ENCODE peak calls at places on chromosomes 11 and 22, in four cellular contexts. P is GM12878, J is WTC11, M is HepG2. A is an unnamed sample.
A peak's percentile ranks its signal among the peaks of the same experiment; 100 is the strongest.

GRCh38 chr11:48093323-48093722 is 113.0 kb downstream of the PTPRJ start:
- DNase-seq in J (no peak), P (no peak), M (no peak), A (no peak)

GRCh38 chr11:15737326-15737725 is 619.0 kb downstream of the SOX6 start:
- DNase-seq in J (no peak), P (no peak), M (no peak), A (no peak)

GRCh38 chr11:46485852-46486443 is 94.4 kb upstream of the CHRM4 start:
- DNase-seq in J (no peak), P (no peak), M (no peak), A (no peak)

GRCh38 chr11:14454861-14455632 is 44.6 kb downstream of the COPB1 start:
- DNase-seq in M (peak; percentile 9), P (no peak), J (no peak), A (peak; percentile 17)

GRCh38 chr22:24595863-24596262 is 3.0 kb upstream of the LRRC75B start:
- DNase-seq in M (no peak), P (no peak), J (no peak), A (no peak)

GRCh38 chr11:48007677-48008076 is 27.3 kb downstream of the PTPRJ start:
- DNase-seq in P (no peak), M (no peak), J (no peak), A (no peak)

GRCh38 chr11:43680521-43681505 is at the start of gene HSD17B12:
- DNase-seq in M (peak; percentile 98), J (peak; percentile 100), P (peak; percentile 97), A (peak; percentile 68)

GRCh38 chr22:36081023-36081431 is 52.4 kb upstream of the RBFOX2 start:
- DNase-seq in M (no peak), J (no peak), P (no peak), A (no peak)

GRCh38 chr22:17087176-17088131 is 2.7 kb downstream of the IL17RA start:
- DNase-seq in J (no peak), P (peak; percentile 55), M (no peak), A (no peak)

GRCh38 chr11:68973219-68973618 is 7.6 kb downstream of the MRGPRD start:
- DNase-seq in M (no peak), P (no peak), J (peak; percentile 0), A (no peak)

GRCh38 chr11:24714601-24715000 is 217.7 kb downstream of the LUZP2 start:
- DNase-seq in M (no peak), P (no peak), J (no peak), A (no peak)

GRCh38 chr11:129117595-129118350 is 74.4 kb downstream of the ARHGAP32 start:
- DNase-seq in M (peak; percentile 64), J (peak; percentile 19), P (no peak), A (peak; percentile 22)

GRCh38 chr22:48968201-48968959 is 859.3 kb downstream of the BRD1 start:
- DNase-seq in J (peak; percentile 75), P (no peak), M (peak; percentile 23), A (no peak)

GRCh38 chr11:83306385-83307080 is 20.4 kb upstream of the CCDC90B start:
- DNase-seq in P (no peak), J (no peak), M (no peak), A (no peak)

GRCh38 chr11:66467756-66468155 is 1.1 kb downstream of the PELI3 start:
- DNase-seq in P (no peak), M (no peak), J (no peak), A (no peak)

GRCh38 chr11:67675058-67675747 is 780 bp upstream of the ALDH3B2 start:
- DNase-seq in J (no peak), M (no peak), P (no peak), A (no peak)

GRCh38 chr22:48045369-48045768 is 1282.9 kb downstream of the TBC1D22A start:
- DNase-seq in P (peak; percentile 64), M (no peak), J (no peak), A (no peak)

GRCh38 chr11:103892603-103893002 is 143.8 kb upstream of the DDI1 start:
- DNase-seq in J (no peak), P (no peak), M (no peak), A (no peak)

GRCh38 chr22:39997939-39998726 is 3.4 kb downstream of the FAM83F start:
- DNase-seq in P (no peak), M (no peak), J (peak; percentile 64), A (no peak)

GRCh38 chr11:79973701-79974626 is 533.1 kb upstream of the TENM4 start:
- DNase-seq in J (no peak), M (no peak), P (no peak), A (no peak)

GRCh38 chr11:534592-535518 is 521 bp downstream of the HRAS start:
- DNase-seq in J (peak; percentile 28), M (no peak), P (no peak), A (peak; percentile 21)

GRCh38 chr11:129279326-129280026 is 87.4 kb upstream of the ARHGAP32 start:
- DNase-seq in P (no peak), M (peak; percentile 67), J (peak; percentile 72), A (no peak)

GRCh38 chr11:128900468-128900867 is 9.3 kb downstream of the KCNJ5 start:
- DNase-seq in P (no peak), M (no peak), J (no peak), A (no peak)

GRCh38 chr11:68498313-68498712 is 37.8 kb downstream of the PPP6R3 start:
- DNase-seq in J (no peak), M (no peak), P (no peak), A (no peak)

GRCh38 chr11:100892886-100893285 is 205.8 kb downstream of the ARHGAP42 start:
- DNase-seq in M (no peak), J (no peak), P (no peak), A (no peak)

GRCh38 chr22:23675502-23676415 is 15.1 kb upstream of the RGL4 start:
- DNase-seq in J (no peak), M (peak; percentile 69), P (no peak), A (no peak)

GRCh38 chr22:40739723-40740122 is 60.4 kb downstream of the MCHR1 start:
- DNase-seq in P (no peak), M (no peak), J (no peak), A (no peak)

GRCh38 chr11:72334651-72335050 is 90.7 kb upstream of the PHOX2A start:
- DNase-seq in J (no peak), M (no peak), P (no peak), A (no peak)

GRCh38 chr11:72333657-72334056 is 89.7 kb upstream of the PHOX2A start:
- DNase-seq in M (no peak), J (peak; percentile 69), P (no peak), A (peak; percentile 71)

GRCh38 chr11:72338266-72338665 is 94.3 kb upstream of the PHOX2A start:
- DNase-seq in M (no peak), P (no peak), J (no peak), A (no peak)

GRCh38 chr11:72338741-72339140 is 94.8 kb upstream of the PHOX2A start:
- DNase-seq in J (no peak), M (no peak), P (no peak), A (no peak)

DNA sequence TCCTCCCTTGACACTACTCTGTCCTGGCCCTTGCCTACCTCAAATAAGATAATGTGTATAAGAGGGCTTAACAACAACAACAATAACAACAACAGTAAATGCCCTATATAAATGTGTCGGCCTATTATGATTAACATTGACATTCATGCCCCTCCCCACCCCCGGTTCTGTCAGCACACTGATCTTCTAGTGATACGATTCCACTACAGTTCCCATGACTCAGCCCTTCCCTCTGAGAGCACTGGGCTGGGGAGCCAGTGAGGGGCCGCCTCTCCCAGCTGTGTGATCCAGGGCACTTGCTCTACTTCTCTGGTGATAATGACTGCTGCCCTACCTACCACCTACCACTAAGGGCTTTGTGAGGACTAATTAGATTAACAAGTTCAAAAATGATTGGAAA is 92.2 kb upstream of the PHOX2A start:
- DNase-seq in P (no peak), M (no peak), J (no peak), A (peak; percentile 78)
- TF ChIP-seq ATF2 in P (no peak), M (no peak), J (no peak), A (no peak)

DNA sequence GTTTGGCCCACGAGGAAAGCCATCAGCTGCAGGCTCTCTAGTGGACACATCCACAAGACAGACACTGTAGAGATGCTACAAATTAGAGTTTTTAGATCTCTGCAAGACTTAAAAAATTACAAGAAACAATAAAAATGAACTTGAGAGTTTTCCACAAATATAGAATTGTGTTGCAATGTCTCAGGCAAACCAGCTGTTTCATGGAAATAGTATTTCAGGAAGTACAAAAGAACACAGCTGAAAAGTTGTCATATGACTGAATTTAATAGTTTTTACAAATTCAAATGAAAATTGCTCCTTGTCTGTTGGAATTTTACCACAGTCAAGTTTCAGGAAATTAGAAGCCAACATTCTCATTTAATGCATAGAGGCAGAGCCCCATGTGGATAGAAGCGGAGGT is 184.5 kb upstream of the PITPNB start:
- DNase-seq in P (no peak), J (no peak), M (no peak), A (no peak)
- TF ChIP-seq CBFB in P (no peak), J (no peak), M (no peak), A (no peak)

GRCh38 chr22:46451741-46452140 is 85.7 kb downstream of the CELSR1 start:
- DNase-seq in M (no peak), J (no peak), P (no peak), A (no peak)
- TF ChIP-seq ATF2 in M (no peak), J (no peak), P (no peak), A (no peak)

DNA sequence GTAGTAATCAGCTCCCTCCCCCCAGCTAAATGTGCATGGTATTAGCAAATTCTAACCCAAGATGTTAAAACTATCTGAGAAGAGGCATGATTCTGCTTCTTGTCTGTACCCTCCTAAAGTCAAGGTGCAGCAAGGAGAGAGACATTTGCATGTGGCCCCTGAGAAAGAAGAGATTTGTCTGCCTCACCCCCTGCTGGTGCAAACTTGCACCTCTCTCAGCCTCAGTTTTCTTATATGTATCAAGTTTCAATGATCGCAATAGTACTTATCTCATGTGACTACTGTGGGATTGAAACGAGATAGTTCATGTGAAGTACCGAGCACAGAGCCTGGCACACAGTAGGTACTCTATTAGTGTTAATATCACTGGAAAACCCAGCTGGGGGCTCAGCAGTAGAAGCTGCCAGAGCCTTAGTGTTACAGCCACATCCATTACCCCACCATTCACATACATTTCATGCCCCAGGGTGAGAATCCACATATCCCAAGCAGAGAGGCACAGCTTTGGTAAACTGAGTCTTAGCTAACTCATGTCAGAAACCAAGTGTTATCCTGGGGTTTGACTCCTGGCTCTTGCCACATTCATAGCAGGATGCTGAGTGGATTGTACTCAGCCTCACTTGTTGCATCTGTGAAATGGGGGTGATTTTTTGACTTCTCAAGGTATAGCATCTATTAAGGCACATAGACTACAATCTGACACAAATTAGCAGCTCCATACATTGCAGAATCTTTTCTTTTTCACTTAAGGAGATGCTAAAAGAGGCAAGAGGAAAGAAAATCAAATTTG is 24.9 kb downstream of the CD44 start:
- DNase-seq in P (no peak), M (no peak), J (no peak), A (no peak)
- TF ChIP-seq CBFB in P (no peak), M (no peak), J (no peak), A (no peak)

GRCh38 chr11:108170191-108170590 is 48.8 kb downstream of the ACAT1 start:
- DNase-seq in P (no peak), J (no peak), M (no peak), A (no peak)

GRCh38 chr11:108167624-108168023 is 46.3 kb downstream of the ACAT1 start:
- DNase-seq in M (no peak), P (no peak), J (no peak), A (no peak)
- TF ChIP-seq ATF2 in M (no peak), P (no peak), J (no peak), A (no peak)

GRCh38 chr11:34356918-34357645 is 728 bp downstream of the ABTB2 start:
- DNase-seq in M (no peak), J (peak; percentile 59), P (no peak), A (peak; percentile 16)
- TF ChIP-seq CBFB in M (no peak), J (no peak), P (no peak), A (no peak)

A was measured in K562.